ENCODE peak calls at places on chromosomes 12 and 14, in four cellular contexts. W is Peyer's patch, M is PC-3, B is esophagus squamous epithelium. E is an unnamed sample.

GRCh38 chr14:61889914-61890351 is 127.7 kb downstream of the SNAPC1 start:
- DNase-seq in B (no peak), W (peak), M (no peak), E (no peak)

GRCh38 chr14:55073856-55074255 is 22.4 kb downstream of the MAPK1IP1L start:
- DNase-seq in B (no peak), W (no peak), M (peak), E (no peak)

GRCh38 chr14:32007755-32008374 is 69.2 kb upstream of the ARHGAP5 start:
- DNase-seq in B (no peak), M (no peak), W (no peak), E (no peak)

GRCh38 chr12:23368590-23368989 is 580.9 kb downstream of the SOX5 start:
- DNase-seq in B (no peak), M (no peak), W (no peak), E (no peak)

GRCh38 chr14:30426463-30426862 is 132.5 kb upstream of the G2E3 start:
- DNase-seq in M (no peak), B (no peak), W (no peak), E (no peak)

GRCh38 chr12:96206957-96207356 is 12.8 kb downstream of the ELK3 start:
- DNase-seq in W (no peak), M (no peak), B (no peak), E (no peak)

GRCh38 chr12:28795306-28795705 is 353.8 kb upstream of the FAR2 start:
- DNase-seq in W (no peak), M (peak), B (no peak), E (peak)

GRCh38 chr12:65720739-65721138 is 103.5 kb upstream of the HMGA2 start:
- DNase-seq in B (no peak), W (no peak), M (no peak), E (no peak)

GRCh38 chr14:68033533-68033932 is 214.0 kb downstream of the RAD51B start:
- DNase-seq in B (no peak), M (no peak), W (no peak), E (no peak)

GRCh38 chr14:68032154-68032553 is 212.6 kb downstream of the RAD51B start:
- DNase-seq in B (no peak), W (no peak), M (no peak), E (no peak)

GRCh38 chr14:68040633-68041369 is 221.2 kb downstream of the RAD51B start:
- DNase-seq in W (no peak), M (no peak), B (no peak), E (no peak)

GRCh38 chr14:68039593-68039992 is 220.0 kb downstream of the RAD51B start:
- DNase-seq in M (peak), B (no peak), W (no peak), E (no peak)

GRCh38 chr14:68036203-68036602 is 216.6 kb downstream of the RAD51B start:
- DNase-seq in W (no peak), M (no peak), B (no peak), E (no peak)
- H3K27ac ChIP-seq in W (peak), M (no peak), B (peak), E (no peak)

GRCh38 chr14:56816575-56817391 is 6.5 kb upstream of the OTX2 start:
- DNase-seq in M (no peak), B (no peak), W (no peak), E (no peak)
- TF ChIP-seq CTCF in M (no peak), B (no peak), W (no peak), E (no peak)

GRCh38 chr12:50784501-50784900 is 20.6 kb downstream of the ATF1 start:
- DNase-seq in M (no peak), B (no peak), W (no peak), E (no peak)

GRCh38 chr12:50785406-50785805 is 21.5 kb downstream of the ATF1 start:
- DNase-seq in W (no peak), M (no peak), B (no peak), E (no peak)

GRCh38 chr12:50788562-50788961 is 24.7 kb downstream of the ATF1 start:
- DNase-seq in W (no peak), M (peak), B (no peak), E (no peak)

GRCh38 chr12:50787618-50788017 is 23.7 kb downstream of the ATF1 start:
- DNase-seq in M (no peak), W (no peak), B (no peak), E (no peak)

DNA sequence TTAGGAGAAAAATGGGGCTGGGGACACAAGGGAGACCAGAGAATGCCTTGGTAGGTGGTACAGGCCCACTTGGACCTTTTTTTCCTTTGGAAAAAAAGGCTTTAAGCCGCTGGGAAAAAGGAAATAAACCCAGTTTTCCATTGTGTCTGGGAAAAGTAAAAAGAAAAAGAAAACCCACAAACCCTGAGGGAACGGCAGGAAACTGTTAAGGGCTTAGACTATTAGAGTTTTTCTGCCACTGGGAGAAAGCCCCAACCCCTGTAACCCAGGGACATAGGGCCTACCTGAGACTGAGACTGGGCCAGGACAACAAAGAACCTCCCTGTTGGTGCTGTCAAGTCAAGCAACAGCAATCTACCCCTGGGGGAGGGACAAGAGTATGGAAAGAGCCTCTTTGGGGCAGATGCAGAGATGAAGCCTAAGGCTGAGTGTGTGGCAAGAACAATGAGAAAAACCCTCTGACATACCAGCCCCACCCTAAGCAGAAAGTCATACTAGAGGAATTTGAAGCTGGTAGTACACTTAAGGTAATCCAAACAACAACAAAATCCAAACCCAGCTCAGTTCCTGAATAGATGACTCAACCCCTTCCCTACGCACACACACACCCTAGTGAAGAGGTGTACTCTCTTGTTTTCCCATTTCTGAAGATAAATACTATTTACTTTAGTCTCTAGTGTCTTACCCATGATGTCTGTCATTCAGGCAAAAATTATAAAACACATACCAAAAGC is 22.8 kb downstream of the ATF1 start:
- DNase-seq in B (no peak), W (no peak), M (peak), E (peak)
- H3K27ac ChIP-seq in B (peak), W (no peak), M (peak), E (peak)

GRCh38 chr12:102294568-102294967 is 96.9 kb upstream of the PMCH start:
- DNase-seq in B (no peak), M (no peak), W (no peak), E (no peak)

GRCh38 chr12:102297412-102297811 is 99.8 kb upstream of the PMCH start:
- DNase-seq in M (no peak), W (no peak), B (no peak), E (no peak)

GRCh38 chr12:102300824-102301461 is 103.3 kb upstream of the PMCH start:
- DNase-seq in M (peak), B (no peak), W (no peak), E (peak)

GRCh38 chr12:102299731-102300130 is 102.1 kb upstream of the PMCH start:
- DNase-seq in B (no peak), M (no peak), W (no peak), E (no peak)

DNA sequence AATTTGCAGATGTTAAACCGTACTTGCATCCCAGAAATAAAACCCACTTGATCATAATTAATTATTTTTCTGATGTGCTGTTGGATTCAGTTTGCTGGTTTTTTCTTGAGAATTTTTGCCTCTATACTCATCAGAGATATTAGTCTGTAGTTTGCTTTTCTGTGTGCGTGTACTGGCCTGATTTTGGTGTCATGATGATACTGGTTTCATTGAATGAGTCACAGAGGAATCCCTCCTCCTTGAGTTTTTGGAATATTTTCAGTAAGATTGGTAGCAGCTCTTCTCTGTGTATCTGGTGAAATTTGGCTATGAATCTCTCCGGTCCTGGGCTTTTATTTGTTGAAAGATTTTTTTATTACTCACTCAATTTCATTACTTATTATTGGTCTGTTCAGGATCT is 100.4 kb upstream of the PMCH start:
- DNase-seq in M (no peak), B (no peak), W (no peak), E (peak)
- TF ChIP-seq CTCF in M (no peak), B (no peak), W (no peak), E (no peak)

GRCh38 chr14:39035336-39035735 is 67.7 kb downstream of the SEC23A start:
- DNase-seq in M (no peak), B (no peak), W (no peak), E (no peak)
- H3K27ac ChIP-seq in M (no peak), B (no peak), W (no peak), E (no peak)

GRCh38 chr12:2642176-2642892 is 152.4 kb upstream of the FKBP4 start:
- DNase-seq in W (no peak), B (no peak), M (no peak), E (no peak)

GRCh38 chr12:2640281-2640680 is 154.5 kb upstream of the FKBP4 start:
- DNase-seq in B (no peak), W (no peak), M (no peak), E (no peak)

GRCh38 chr12:2641761-2642160 is 153.0 kb upstream of the FKBP4 start:
- DNase-seq in W (no peak), M (no peak), B (no peak), E (no peak)

GRCh38 chr12:2640709-2641108 is 154.1 kb upstream of the FKBP4 start:
- DNase-seq in M (peak), W (no peak), B (no peak), E (peak)

GRCh38 chr12:2641209-2641608 is 153.6 kb upstream of the FKBP4 start:
- DNase-seq in W (no peak), M (peak), B (no peak), E (no peak)
- TF ChIP-seq CTCF in W (no peak), M (peak), B (no peak), E (no peak)

GRCh38 chr12:33671676-33672075 is 232.1 kb upstream of the SYT10 start:
- DNase-seq in M (no peak), W (no peak), B (no peak), E (no peak)
- H3K27ac ChIP-seq in M (no peak), W (no peak), B (no peak), E (no peak)

DNA sequence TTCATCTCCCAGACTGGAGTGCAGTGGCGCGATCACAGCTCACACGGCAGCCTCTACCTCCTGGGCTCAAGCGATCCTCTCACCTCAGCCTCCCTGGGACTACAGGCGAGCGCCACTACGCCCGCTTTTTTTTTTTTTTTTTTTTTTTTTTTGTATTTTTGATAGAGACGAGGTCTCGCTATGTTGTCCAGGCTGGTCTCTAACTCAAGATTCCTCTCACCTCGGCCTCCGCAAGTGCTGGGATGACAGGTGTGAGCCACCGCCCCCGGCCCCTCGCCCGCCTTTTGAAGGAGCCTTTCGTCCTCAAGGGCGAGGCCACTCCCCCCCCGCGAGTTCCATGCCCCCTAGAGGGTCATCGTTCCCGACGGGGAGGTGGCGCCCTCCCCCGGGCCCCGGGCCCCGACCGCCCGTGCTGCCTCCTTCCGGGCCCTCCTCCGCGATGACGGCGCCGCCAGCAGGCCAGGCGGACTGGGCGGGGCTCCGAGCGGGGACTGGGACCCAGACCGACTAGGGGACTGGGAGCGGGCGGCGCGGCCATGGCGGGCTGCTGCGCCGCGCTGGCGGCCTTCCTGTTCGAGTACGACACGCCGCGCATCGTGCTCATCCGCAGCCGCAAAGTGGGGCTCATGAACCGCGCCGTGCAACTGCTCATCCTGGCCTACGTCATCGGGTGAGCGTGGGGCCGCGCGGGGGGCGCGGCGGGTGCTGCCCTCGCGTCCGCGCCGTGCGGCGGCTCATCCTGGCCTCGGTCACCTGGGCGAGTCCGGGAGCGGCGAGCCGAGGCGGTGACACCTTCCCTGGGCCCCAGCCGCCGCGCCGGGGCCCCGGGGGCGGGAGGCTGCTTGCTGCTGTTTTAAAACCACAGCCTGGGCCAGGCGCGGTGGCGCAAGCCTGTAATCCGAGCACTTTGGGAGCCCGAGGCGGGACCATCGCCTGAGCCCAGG is at the start of gene P2RX4:
- DNase-seq in W (peak), B (peak), M (peak), E (peak)
- TF ChIP-seq CTCF in W (no peak), B (no peak), M (peak), E (peak)